ENCODE peak calls at places on chromosomes 4 and X, in four cellular contexts. A, W, L and V are unnamed samples.

GRCh38 chr4:3773552-3774001 is 7.4 kb downstream of the ADRA2C start:
- DNase-seq in L (no peak), A (no peak), W (no peak), V (no peak)

GRCh38 chr4:156672924-156673323 is 298.7 kb downstream of the PDGFC start:
- DNase-seq in L (no peak), W (no peak), A (no peak), V (no peak)

GRCh38 chrX:71493111-71493613 is 39.7 kb upstream of the OGT start:
- DNase-seq in W (peak), A (no peak), L (no peak), V (no peak)

GRCh38 chr4:98081961-98082360 is 61.3 kb downstream of the STPG2 start:
- DNase-seq in W (no peak), L (no peak), A (no peak), V (no peak)

GRCh38 chr4:140150636-140150885 is 3.4 kb downstream of the MAML3 start:
- DNase-seq in A (peak), W (peak), L (no peak), V (no peak)

GRCh38 chr4:6239968-6240367 is 29.7 kb upstream of the WFS1 start:
- DNase-seq in A (no peak), W (no peak), L (no peak), V (no peak)

GRCh38 chr4:8830056-8830455 is 41.6 kb downstream of the HMX1 start:
- DNase-seq in A (no peak), W (no peak), L (peak), V (peak)

GRCh38 chrX:17414057-17414658 is 39.2 kb downstream of the NHS start:
- DNase-seq in A (no peak), W (peak), L (no peak), V (no peak)